ENCODE peak calls at places on chromosomes 3 and 15, in six cellular contexts. Q is K562, F is SK-N-SH, O is HepG2, T is GM12878, K is HCT116. N is an unnamed sample. For H3K79me2 and H3K36me3, the result is how much of the 10 kb centered on the place peaks cover.

GRCh38 chr3:135240426-135240825 is 445.4 kb downstream of the EPHB1 start:
- DNase-seq in Q (peak), F (no peak), O (no peak), T (no peak), K (no peak), N (peak)

GRCh38 chr3:103991461-103992115 is 1375.1 kb upstream of the ALCAM start:
- DNase-seq in Q (peak), F (no peak), O (no peak), T (no peak), K (peak), N (peak)

GRCh38 chr3:178518660-178519396 is 17.4 kb upstream of the KCNMB2 start:
- DNase-seq in Q (no peak), F (no peak), O (no peak), T (peak), K (no peak), N (no peak)

GRCh38 chr3:101928890-101929289 is 79.6 kb downstream of the NFKBIZ start:
- DNase-seq in Q (no peak), F (no peak), O (no peak), T (no peak), K (no peak), N (no peak)

GRCh38 chr3:67016522-67017080 is 18.5 kb downstream of the KBTBD8 start:
- DNase-seq in Q (no peak), F (no peak), O (no peak), T (no peak), K (no peak), N (no peak)

GRCh38 chr15:62254137-62254934 is 89.3 kb upstream of the C2CD4B start:
- DNase-seq in Q (peak), F (peak), O (peak), T (no peak), K (peak), N (peak)

GRCh38 chr15:101045236-101045646 is 126.1 kb downstream of the LRRK1 start:
- DNase-seq in Q (no peak), F (no peak), O (no peak), T (no peak), K (no peak), N (no peak)

GRCh38 chr3:2354702-2355101 is 256.0 kb downstream of the CNTN4 start:
- DNase-seq in Q (no peak), F (peak), O (no peak), T (no peak), K (no peak), N (peak)

GRCh38 chr3:33883538-33884203 is 85.2 kb downstream of the PDCD6IP start:
- DNase-seq in Q (peak), F (peak), O (peak), T (no peak), K (peak), N (peak)

GRCh38 chr15:68199340-68199739 is 5.8 kb downstream of the CALML4 start:
- DNase-seq in Q (no peak), F (peak), O (no peak), T (no peak), K (no peak), N (no peak)

GRCh38 chr15:29103825-29104565 is 165.6 kb downstream of the NSMCE3 start:
- DNase-seq in Q (no peak), F (no peak), O (no peak), T (no peak), K (peak), N (peak)

GRCh38 chr3:66196633-66197032 is 24.2 kb upstream of the SLC25A26 start:
- DNase-seq in Q (no peak), F (no peak), O (no peak), T (no peak), K (no peak), N (no peak)

GRCh38 chr15:74443100-74443909 is 9.5 kb upstream of the SEMA7A start:
- DNase-seq in Q (no peak), F (no peak), O (peak), T (no peak), K (no peak), N (no peak)

GRCh38 chr3:24963762-24964625 is 464.1 kb upstream of the RARB start:
- DNase-seq in Q (no peak), F (peak), O (peak), T (no peak), K (peak), N (peak)

GRCh38 chr15:43948691-43949325 is 122.0 kb downstream of the WDR76 start:
- DNase-seq in Q (no peak), F (no peak), O (no peak), T (peak), K (no peak), N (no peak)

GRCh38 chr3:164779816-164780215 is 298.5 kb downstream of the SI start:
- DNase-seq in Q (no peak), F (no peak), O (no peak), T (no peak), K (no peak), N (no peak)

GRCh38 chr3:45682311-45682710 is 6.9 kb upstream of the SACM1L start:
- DNase-seq in Q (no peak), F (peak), O (no peak), T (no peak), K (no peak), N (no peak)

GRCh38 chr15:81271761-81272644 is 51.9 kb downstream of the STARD5 start:
- DNase-seq in Q (no peak), F (no peak), O (no peak), T (no peak), K (no peak), N (no peak)

GRCh38 chr3:123783050-123783724 is 100.9 kb downstream of the MYLK start:
- DNase-seq in Q (no peak), F (no peak), O (peak), T (no peak), K (no peak), N (no peak)

GRCh38 chr3:102400142-102400541 is 34.7 kb upstream of the ZPLD1 start:
- DNase-seq in Q (no peak), F (no peak), O (no peak), T (no peak), K (peak), N (no peak)

GRCh38 chr3:136105044-136105443 is 91.1 kb downstream of the MSL2 start:
- DNase-seq in Q (no peak), F (no peak), O (no peak), T (no peak), K (no peak), N (no peak)

GRCh38 chr3:123098411-123099330 is 31.8 kb downstream of the PDIA5 start:
- DNase-seq in Q (no peak), F (no peak), O (no peak), T (no peak), K (no peak), N (peak)

GRCh38 chr3:45479627-45480026 is 91.3 kb downstream of the LARS2 start:
- DNase-seq in Q (no peak), F (no peak), O (peak), T (no peak), K (no peak), N (no peak)

GRCh38 chr15:74780523-74780982 is 1.3 kb upstream of the CSK start:
- DNase-seq in Q (no peak), F (no peak), O (no peak), T (no peak), K (no peak), N (no peak)

GRCh38 chr15:28255965-28256364 is 66.0 kb downstream of the HERC2 start:
- DNase-seq in Q (no peak), F (no peak), O (no peak), T (no peak), K (no peak), N (no peak)

GRCh38 chr15:27475395-27475794 is 504.4 kb downstream of the GABRG3 start:
- DNase-seq in Q (no peak), F (no peak), O (no peak), T (no peak), K (no peak), N (no peak)

GRCh38 chr3:33063651-33064051 is 33.3 kb downstream of the GLB1 start:
- DNase-seq in Q (no peak), F (no peak), O (no peak), T (peak), K (no peak), N (no peak)

GRCh38 chr15:38531509-38531908 is 33.1 kb downstream of the RASGRP1 start:
- DNase-seq in Q (no peak), F (no peak), O (no peak), T (no peak), K (no peak), N (no peak)

GRCh38 chr3:7565574-7565973 is 704.7 kb downstream of the GRM7 start:
- DNase-seq in Q (no peak), F (no peak), O (no peak), T (no peak), K (no peak), N (no peak)

GRCh38 chr3:72246685-72247084 is 461.7 kb upstream of the PROK2 start:
- DNase-seq in Q (no peak), F (no peak), O (no peak), T (no peak), K (no peak), N (no peak)

GRCh38 chr15:35956066-35956465 is 410.1 kb upstream of the DPH6 start:
- DNase-seq in Q (no peak), F (peak), O (no peak), T (no peak), K (no peak), N (no peak)

GRCh38 chr3:120153294-120153693 is 59.0 kb upstream of the GSK3B start:
- DNase-seq in Q (no peak), F (no peak), O (no peak), T (no peak), K (no peak), N (no peak)

GRCh38 chr3:73073091-73073707 is 11.7 kb downstream of the EBLN2 start:
- DNase-seq in Q (no peak), F (no peak), O (peak), T (no peak), K (no peak), N (no peak)

GRCh38 chr3:170137971-170138370 is 43.6 kb downstream of the PHC3 start:
- DNase-seq in Q (no peak), F (no peak), O (no peak), T (no peak), K (no peak), N (no peak)

GRCh38 chr3:51706788-51707731 is at the start of gene GRM2:
- DNase-seq in Q (peak), F (peak), O (peak), T (no peak), K (no peak), N (peak)

GRCh38 chr3:135165260-135165659 is 370.2 kb downstream of the EPHB1 start:
- DNase-seq in Q (no peak), F (no peak), O (no peak), T (no peak), K (no peak), N (no peak)

GRCh38 chr15:83651541-83651940 is 2.4 kb upstream of the ADAMTSL3 start:
- DNase-seq in Q (no peak), F (no peak), O (no peak), T (no peak), K (no peak), N (no peak)

GRCh38 chr15:83207622-83208356 is at the start of gene HDGFL3:
- DNase-seq in Q (peak), F (peak), O (no peak), T (no peak), K (no peak), N (peak)

GRCh38 chr15:79932447-79932846 is 35.6 kb upstream of the MTHFS start:
- DNase-seq in Q (no peak), F (no peak), O (no peak), T (no peak), K (no peak), N (no peak)
- TF ChIP-seq REST in Q (no peak), F (no peak), O (no peak), T (no peak), K (no peak), N (no peak)

GRCh38 chr3:129597792-129598381 is 8.6 kb downstream of the PLXND1 start:
- DNase-seq in Q (no peak), F (no peak), O (no peak), T (no peak), K (no peak), N (peak)

GRCh38 chr3:129599073-129599472 is 7.4 kb downstream of the PLXND1 start:
- DNase-seq in Q (no peak), F (no peak), O (no peak), T (no peak), K (no peak), N (no peak)

GRCh38 chr3:129598484-129598883 is 8.0 kb downstream of the PLXND1 start:
- DNase-seq in Q (no peak), F (no peak), O (no peak), T (no peak), K (no peak), N (no peak)

GRCh38 chr3:129600348-129600747 is 6.1 kb downstream of the PLXND1 start:
- DNase-seq in Q (no peak), F (no peak), O (no peak), T (no peak), K (no peak), N (no peak)

DNA sequence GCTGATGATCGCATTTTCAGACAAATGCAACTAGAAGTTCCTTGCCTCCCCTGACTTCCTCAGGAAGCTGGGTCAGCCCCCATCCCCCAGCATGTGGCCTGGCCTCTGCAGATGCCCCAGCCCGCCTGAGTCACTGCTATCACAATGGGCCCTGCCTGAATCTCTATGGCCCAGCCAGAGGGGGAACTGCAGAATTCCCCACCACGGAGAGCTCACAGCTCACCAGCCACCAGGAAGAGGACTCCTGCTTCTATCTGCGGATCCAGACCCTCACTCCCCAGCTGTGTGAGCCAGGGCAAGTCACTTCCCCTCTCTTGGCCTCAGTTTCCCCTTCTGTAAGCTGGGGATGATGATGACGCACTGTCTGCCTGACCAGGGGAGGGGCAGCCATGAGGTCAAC is 6.9 kb downstream of the PLXND1 start:
- DNase-seq in Q (peak), F (no peak), O (no peak), T (no peak), K (no peak), N (peak)
- H3K79me2 ChIP-seq in Q (half or more), F (under half), O (half or more), T (under half), K (under half), N (under half)

DNA sequence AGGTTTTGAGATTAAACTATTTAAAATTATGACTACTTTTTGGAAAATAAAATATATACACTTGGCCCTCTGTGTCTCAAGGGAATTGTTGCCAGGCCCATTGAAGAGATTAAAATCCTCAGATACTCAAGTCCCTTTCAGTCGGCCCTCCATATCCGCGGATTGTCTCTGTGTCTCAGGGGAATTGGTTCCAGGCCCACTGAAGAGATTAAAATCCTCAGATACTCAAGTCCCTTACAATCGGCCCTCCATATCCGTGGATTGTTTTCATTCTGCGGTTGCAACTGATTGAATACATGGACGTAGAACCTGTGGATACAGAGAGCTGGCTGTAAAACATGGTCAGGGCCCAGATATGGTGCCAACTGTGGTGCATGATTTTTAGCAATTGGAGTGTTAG is 15.7 kb upstream of the LRCH3 start:
- DNase-seq in Q (no peak), F (no peak), O (no peak), T (no peak), K (no peak), N (no peak)
- H3K36me3 ChIP-seq in Q (half or more), F (half or more), O (under half), T (under half), K (under half), N (under half)

GRCh38 chr15:51621155-51621554 is 1.4 kb downstream of the DMXL2 start:
- DNase-seq in Q (no peak), F (no peak), O (no peak), T (no peak), K (no peak), N (no peak)
- TF ChIP-seq REST in Q (no peak), F (no peak), O (no peak), T (no peak), K (no peak), N (no peak)

DNA sequence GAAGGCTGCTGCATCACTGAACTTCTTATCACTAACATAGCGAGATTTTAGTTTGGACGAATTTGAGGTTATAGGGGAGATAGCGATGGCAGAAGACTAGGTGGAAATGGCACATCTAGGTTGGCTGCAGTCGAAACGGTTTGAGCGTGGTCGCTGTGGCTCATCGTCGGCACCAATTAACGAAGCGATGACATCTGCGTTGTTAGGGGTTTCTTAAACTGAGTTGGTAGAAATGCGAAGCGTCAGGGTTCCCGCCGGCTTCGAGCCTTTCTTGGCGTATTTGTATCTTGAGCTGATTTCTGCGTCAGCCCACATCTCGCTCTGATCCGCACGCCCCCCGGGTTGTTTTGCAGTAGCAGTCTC is 316 bp downstream of the LNP1 start:
- DNase-seq in Q (peak), F (peak), O (no peak), T (no peak), K (no peak), N (peak)
- H3K79me2 ChIP-seq in Q (half or more), F (half or more), O (half or more), T (half or more), K (under half), N (half or more)

DNA sequence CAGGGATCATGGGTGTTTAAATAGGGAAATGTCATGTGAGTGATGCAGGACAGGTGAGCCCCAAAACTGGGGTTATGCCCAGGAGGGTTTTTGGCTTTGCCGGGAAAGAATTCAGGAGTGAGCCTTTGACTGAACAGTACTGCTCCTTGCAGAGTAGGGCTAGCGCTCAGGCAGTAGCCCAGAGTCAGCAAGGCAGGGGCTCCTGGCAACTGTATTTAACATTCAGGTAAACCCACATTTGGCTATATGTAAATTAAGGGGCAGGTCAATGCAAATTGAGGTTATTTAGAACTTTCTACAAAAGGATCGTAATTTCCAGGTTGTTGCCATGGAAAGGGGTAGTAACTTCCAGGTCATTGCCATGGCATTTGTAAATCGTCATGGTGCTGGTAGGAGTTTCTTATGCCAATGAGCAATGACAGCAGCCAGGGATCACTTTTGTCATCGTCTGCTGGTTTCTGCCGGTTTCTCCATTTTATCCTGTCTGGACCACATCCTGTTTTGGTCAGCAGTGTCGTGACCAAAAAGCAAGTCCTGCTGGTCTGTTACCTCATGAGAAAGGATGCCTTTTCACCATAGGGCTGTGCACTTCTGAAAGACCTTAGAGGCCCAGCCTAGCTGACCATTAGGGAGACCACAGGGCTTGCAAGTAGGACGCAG is 24.3 kb downstream of the MTHFS start:
- DNase-seq in Q (no peak), F (no peak), O (no peak), T (no peak), K (no peak), N (peak)
- H3K36me3 ChIP-seq in Q (under half), F (under half), O (under half), T (under half), K (under half), N (under half)

GRCh38 chr3:13419356-13420050 is 619 bp downstream of the NUP210 start:
- DNase-seq in Q (peak), F (peak), O (no peak), T (no peak), K (no peak), N (peak)

GRCh38 chr3:13420817-13421755 is 964 bp upstream of the NUP210 start:
- DNase-seq in Q (peak), F (no peak), O (no peak), T (peak), K (no peak), N (peak)

GRCh38 chr3:13424111-13424844 is 4.2 kb upstream of the NUP210 start:
- DNase-seq in Q (no peak), F (no peak), O (no peak), T (no peak), K (no peak), N (no peak)

GRCh38 chr3:13416002-13416793 is 3.9 kb downstream of the NUP210 start:
- DNase-seq in Q (peak), F (no peak), O (no peak), T (no peak), K (no peak), N (peak)

GRCh38 chr3:13420051-13420816 is at the start of gene NUP210:
- DNase-seq in Q (peak), F (peak), O (peak), T (no peak), K (no peak), N (peak)
- TF ChIP-seq REST in Q (no peak), F (no peak), O (no peak), T (no peak), K (no peak), N (no peak)

GRCh38 chr3:138205527-138205926 is 18.4 kb downstream of the ARMC8 start:
- DNase-seq in Q (no peak), F (no peak), O (no peak), T (no peak), K (no peak), N (no peak)

GRCh38 chr3:138213373-138214085 is 26.4 kb downstream of the ARMC8 start:
- DNase-seq in Q (no peak), F (no peak), O (no peak), T (no peak), K (no peak), N (no peak)

GRCh38 chr3:138206196-138206595 is 19.1 kb downstream of the ARMC8 start:
- DNase-seq in Q (no peak), F (no peak), O (no peak), T (no peak), K (no peak), N (no peak)

DNA sequence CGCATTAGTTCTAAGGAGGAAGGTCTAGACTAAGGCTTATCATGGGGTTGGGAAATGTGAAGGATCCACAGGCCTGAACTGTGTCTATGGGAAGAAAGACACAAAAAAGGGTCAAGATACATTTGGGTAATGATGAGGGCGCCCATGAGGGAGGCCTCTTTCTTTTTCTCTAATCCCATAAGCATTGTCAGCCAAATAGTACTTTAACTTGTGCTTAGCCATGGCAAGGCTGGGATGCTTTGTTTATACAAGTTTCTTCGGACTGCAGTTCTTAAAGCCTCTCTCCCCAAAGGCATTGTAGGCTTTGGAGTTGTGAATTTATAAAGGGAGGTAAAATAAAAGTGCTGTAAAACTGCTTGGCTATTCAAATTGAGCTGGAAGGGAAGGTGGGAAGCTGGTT is 23.4 kb downstream of the ARMC8 start:
- DNase-seq in Q (no peak), F (no peak), O (no peak), T (no peak), K (no peak), N (peak)
- H3K79me2 ChIP-seq in Q (half or more), F (half or more), O (half or more), T (under half), K (half or more), N (half or more)